ENCODE peak calls at places on chromosomes 2 and 18, in five cellular contexts. One of them, this sample, is unnamed.

GRCh38 chr2:57877811-57878572 is 168.6 kb upstream of the VRK2 start:
- DNase-seq in SIG-M5: no peak
- DNase-seq in SW 1271: no peak
- DNase-seq in Peyer's patch: no peak
- DNase-seq in iris pigment epithelial cell: no peak
- DNase-seq in this sample: no peak

GRCh38 chr2:190343500-190344274 is at the start of gene INPP1:
- DNase-seq in SW 1271: peak
- DNase-seq in SIG-M5: peak
- DNase-seq in Peyer's patch: peak
- DNase-seq in iris pigment epithelial cell: peak
- DNase-seq in this sample: peak

GRCh38 chr18:28541276-28541930 is 364.5 kb upstream of the CDH2 start:
- DNase-seq in Peyer's patch: no peak
- DNase-seq in iris pigment epithelial cell: no peak
- DNase-seq in SW 1271: no peak
- DNase-seq in SIG-M5: no peak
- DNase-seq in this sample: no peak

GRCh38 chr2:174868916-174869315 is 104.6 kb upstream of the CHRNA1 start:
- DNase-seq in Peyer's patch: no peak
- DNase-seq in SW 1271: no peak
- DNase-seq in SIG-M5: no peak
- DNase-seq in iris pigment epithelial cell: no peak
- DNase-seq in this sample: no peak

GRCh38 chr18:60067426-60068210 is 167.8 kb downstream of the PMAIP1 start:
- DNase-seq in SW 1271: no peak
- DNase-seq in iris pigment epithelial cell: no peak
- DNase-seq in SIG-M5: no peak
- DNase-seq in Peyer's patch: no peak
- DNase-seq in this sample: no peak

GRCh38 chr18:713135-713490 is 683 bp upstream of the ENOSF1 start:
- DNase-seq in iris pigment epithelial cell: no peak
- DNase-seq in SIG-M5: no peak
- DNase-seq in SW 1271: no peak
- DNase-seq in Peyer's patch: no peak
- DNase-seq in this sample: no peak

GRCh38 chr2:66839551-66840320 is 404.8 kb downstream of the MEIS1 start:
- DNase-seq in SIG-M5: no peak
- DNase-seq in SW 1271: no peak
- DNase-seq in Peyer's patch: no peak
- DNase-seq in iris pigment epithelial cell: peak
- DNase-seq in this sample: no peak

GRCh38 chr2:29223851-29224692 is 108.9 kb downstream of the CLIP4 start:
- DNase-seq in Peyer's patch: no peak
- DNase-seq in SIG-M5: no peak
- DNase-seq in SW 1271: no peak
- DNase-seq in iris pigment epithelial cell: peak
- DNase-seq in this sample: no peak

This sample was measured in right lobe of liver.